ENCODE peak calls at places on chromosomes 16 and 17, in five cellular contexts. Y is PC-3; Z is stimulated activated CD4-positive, alpha-beta T cell treated with anti-CD3 and anti-CD28 coated beads, TNF-alpha, amount 100 ng/mL, for 48 hours; N is fibroblast of mammary gland; G is activated CD4-positive, alpha-beta T cell treated with anti-CD3 and anti-CD28 coated beads, Interleukin-2, amount 50 U/mL, for 1 hour. P is an unnamed sample.

GRCh38 chr16:5604770-5605169 is 507.2 kb upstream of the EEF2KMT start:
- DNase-seq in Y (peak; percentile 15), Z (no peak), N (no peak), G (no peak), P (peak; percentile 8)

GRCh38 chr17:7063518-7064094 is 16.4 kb downstream of the CLEC10A start:
- DNase-seq in Y (no peak), Z (no peak), N (peak; percentile 38), G (no peak), P (no peak)

GRCh38 chr17:21252875-21253645 is at the start of gene NATD1:
- DNase-seq in Y (peak; percentile 75), Z (peak; percentile 44), N (peak; percentile 78), G (peak; percentile 74), P (peak; percentile 65)

GRCh38 chr17:59761385-59762021 is 54.0 kb downstream of the VMP1 start:
- DNase-seq in Y (no peak), Z (no peak), N (peak; percentile 55), G (no peak), P (no peak)

GRCh38 chr17:67171560-67171959 is 73.4 kb downstream of the HELZ start:
- DNase-seq in Y (no peak), Z (no peak), N (no peak), G (no peak), P (no peak)

GRCh38 chr17:14882131-14882530 is 383.0 kb downstream of the PMP22 start:
- DNase-seq in Y (no peak), Z (no peak), N (no peak), G (no peak), P (no peak)

GRCh38 chr17:4843451-4843850 is 10.3 kb downstream of the MINK1 start:
- DNase-seq in Y (no peak), Z (no peak), N (no peak), G (no peak), P (no peak)

GRCh38 chr16:85335584-85336492 is 223.6 kb upstream of the CIBAR2 start:
- DNase-seq in Y (peak; percentile 61), Z (no peak), N (peak; percentile 50), G (no peak), P (no peak)

GRCh38 chr17:68468334-68468733 is 11.0 kb upstream of the WIPI1 start:
- DNase-seq in Y (no peak), Z (no peak), N (peak; percentile 34), G (no peak), P (no peak)

GRCh38 chr17:50767446-50767845 is at the start of gene ANKRD40CL:
- DNase-seq in Y (no peak), Z (no peak), N (no peak), G (no peak), P (no peak)

GRCh38 chr17:82059272-82060000 is 6.2 kb downstream of the DUS1L start:
- DNase-seq in Y (no peak), Z (no peak), N (no peak), G (no peak), P (no peak)

GRCh38 chr16:75230471-75231110 is 11.8 kb downstream of the CTRB1 start:
- DNase-seq in Y (no peak), Z (no peak), N (no peak), G (no peak), P (no peak)

GRCh38 chr17:78839762-78840529 is 668 bp downstream of the USP36 start:
- DNase-seq in Y (peak; percentile 43), Z (no peak), N (peak; percentile 68), G (peak; percentile 39), P (no peak)

GRCh38 chr16:74899786-74900185 is 85.1 kb downstream of the WDR59 start:
- DNase-seq in Y (no peak), Z (no peak), N (no peak), G (no peak), P (no peak)

GRCh38 chr17:37787055-37787720 is 42.3 kb upstream of the HNF1B start:
- DNase-seq in Y (no peak), Z (no peak), N (peak; percentile 22), G (no peak), P (no peak)

GRCh38 chr16:82848013-82848412 is 221.2 kb downstream of the CDH13 start:
- DNase-seq in Y (no peak), Z (no peak), N (no peak), G (no peak), P (no peak)

GRCh38 chr17:78168906-78169793 is 769 bp downstream of the SYNGR2 start:
- DNase-seq in Y (peak; percentile 84), Z (peak; percentile 39), N (no peak), G (peak; percentile 43), P (peak; percentile 64)

GRCh38 chr17:45660474-45660873 is 123.6 kb upstream of the CRHR1 start:
- DNase-seq in Y (no peak), Z (no peak), N (no peak), G (no peak), P (no peak)

GRCh38 chr17:2173005-2173404 is 118.1 kb downstream of the HIC1 start:
- DNase-seq in Y (no peak), Z (no peak), N (peak; percentile 59), G (no peak), P (no peak)

GRCh38 chr17:67360880-67361279 is 5.5 kb downstream of the PSMD12 start:
- DNase-seq in Y (no peak), Z (no peak), N (no peak), G (no peak), P (no peak)

GRCh38 chr17:9676742-9677387 is 31.5 kb downstream of the USP43 start:
- DNase-seq in Y (peak; percentile 94), Z (peak; percentile 3), N (peak; percentile 89), G (no peak), P (peak; percentile 91)

GRCh38 chr16:31371619-31372484 is 16.9 kb downstream of the ITGAX start:
- DNase-seq in Y (no peak), Z (no peak), N (no peak), G (no peak), P (no peak)

GRCh38 chr16:5041604-5042133 is 7.9 kb upstream of the NAGPA start:
- DNase-seq in Y (peak; percentile 68), Z (no peak), N (peak; percentile 65), G (no peak), P (peak; percentile 58)

P was measured in HCT116.